ENCODE peak calls at places on chromosomes 4 and X, in ten cellular contexts. I is AG04450; Q is GM04503; W is A673; T is head of caudate nucleus; O is stimulated activated CD4-positive, alpha-beta T cell treated with anti-CD3 and anti-CD28 coated beads, Interleukin-4, amount 100 ng/mL, for 24 hours; K is T-helper 1 cell; S is cerebellum; B is activated CD8-positive, alpha-beta memory T cell treated with anti-CD3 and anti-CD28 coated beads for 24 hours; G is ACHN. A is an unnamed sample.
A peak's percentile ranks its signal among the peaks of the same experiment; 100 is the strongest.

GRCh38 chr4:13298655-13299054 is 185.5 kb downstream of the RAB28 start:
- DNase-seq in G (no peak), B (no peak), Q (no peak), W (no peak), I (peak; percentile 6), K (no peak), T (no peak), O (no peak), S (no peak), A (no peak)

GRCh38 chr4:106315476-106315967 is 487 bp downstream of the TBCK start:
- DNase-seq in B (no peak), Q (no peak), O (peak; percentile 66), T (no peak), K (no peak), I (no peak), S (no peak), G (peak; percentile 68), W (peak; percentile 23), A (no peak)

GRCh38 chr4:4260185-4260751 is 12.2 kb upstream of the TMEM128 start:
- DNase-seq in Q (no peak), S (no peak), T (no peak), K (no peak), O (no peak), W (peak; percentile 68), I (no peak), G (peak; percentile 59), B (no peak), A (no peak)

GRCh38 chrX:118348186-118348810 is 2.4 kb downstream of the WDR44 start:
- DNase-seq in W (no peak), S (no peak), Q (no peak), G (no peak), K (no peak), T (no peak), B (no peak), O (no peak), I (no peak), A (no peak)

GRCh38 chrX:86148024-86148511 is at the start of gene DACH2:
- DNase-seq in T (peak; percentile 72), I (peak; percentile 24), W (peak; percentile 63), S (peak; percentile 10), G (no peak), B (peak; percentile 67), O (peak; percentile 13), K (peak; percentile 14), Q (no peak), A (peak; percentile 90)

GRCh38 chr4:35229021-35229420 is 1015.3 kb downstream of the ARAP2 start:
- DNase-seq in B (no peak), I (no peak), G (no peak), O (no peak), W (no peak), K (no peak), Q (no peak), T (no peak), S (no peak), A (no peak)

GRCh38 chr4:109931318-109931717 is 18.6 kb downstream of the EGF start:
- DNase-seq in I (no peak), T (no peak), K (no peak), G (no peak), W (no peak), O (no peak), Q (no peak), B (no peak), S (no peak), A (no peak)

GRCh38 chr4:123158576-123158975 is 236.2 kb upstream of the NUDT6 start:
- DNase-seq in S (no peak), B (no peak), T (no peak), W (no peak), K (no peak), O (no peak), G (no peak), Q (no peak), I (no peak), A (no peak)

GRCh38 chrX:96182366-96182765 is 502.3 kb upstream of the DIAPH2 start:
- DNase-seq in B (no peak), Q (no peak), T (no peak), G (peak; percentile 11), O (no peak), S (no peak), I (peak; percentile 1), K (no peak), W (peak; percentile 70), A (peak; percentile 42)

GRCh38 chrX:110954428-110954827 is 141.6 kb upstream of the PAK3 start:
- DNase-seq in O (no peak), K (no peak), T (no peak), B (no peak), S (no peak), Q (no peak), W (no peak), G (no peak), I (no peak), A (no peak)

GRCh38 chrX:42678133-42678532 is 99.8 kb downstream of the PPP1R2C start:
- DNase-seq in I (no peak), S (no peak), G (peak; percentile 0), T (no peak), O (no peak), W (peak; percentile 33), B (no peak), Q (no peak), K (no peak), A (peak; percentile 84)

GRCh38 chrX:148536961-148537360 is 36.5 kb downstream of the AFF2 start:
- DNase-seq in S (no peak), W (no peak), Q (no peak), I (no peak), B (no peak), K (no peak), G (no peak), T (no peak), O (no peak), A (no peak)

GRCh38 chr4:32697281-32697814 is 1977.2 kb downstream of the PCDH7 start:
- DNase-seq in O (no peak), K (no peak), I (no peak), T (no peak), Q (no peak), S (no peak), W (no peak), G (no peak), B (no peak), A (no peak)

GRCh38 chr4:74967324-74967723 is 34.4 kb downstream of the PARM1 start:
- DNase-seq in K (no peak), T (no peak), W (no peak), O (no peak), B (no peak), Q (no peak), I (no peak), G (no peak), S (no peak), A (no peak)

GRCh38 chr4:42643685-42644084 is 13.2 kb downstream of the ATP8A1 start:
- DNase-seq in W (no peak), B (no peak), K (no peak), Q (no peak), I (no peak), S (no peak), G (no peak), T (no peak), O (no peak), A (no peak)

GRCh38 chr4:184807797-184808718 is 17.7 kb downstream of the ACSL1 start:
- DNase-seq in K (no peak), W (no peak), Q (no peak), I (peak; percentile 66), B (no peak), O (no peak), T (peak; percentile 88), S (no peak), G (no peak), A (peak; percentile 52)

GRCh38 chr4:1419708-1420107 is 13.5 kb upstream of the NKX1-1 start:
- DNase-seq in B (no peak), T (peak; percentile 1), I (no peak), Q (no peak), O (no peak), W (no peak), K (no peak), G (no peak), S (no peak), A (no peak)

GRCh38 chr4:16627999-16628398 is 270.4 kb downstream of the LDB2 start:
- DNase-seq in Q (peak; percentile 93), W (no peak), I (peak; percentile 82), G (no peak), B (no peak), T (no peak), S (no peak), K (no peak), O (no peak), A (peak; percentile 94)

GRCh38 chrX:110284159-110284558 is 33.7 kb downstream of the AMMECR1 start:
- DNase-seq in S (no peak), K (no peak), W (no peak), T (no peak), O (no peak), B (no peak), Q (peak; percentile 86), I (peak; percentile 45), G (peak; percentile 76), A (peak; percentile 78)

GRCh38 chr4:1599491-1600210 is 84.5 kb downstream of the FAM53A start:
- DNase-seq in G (no peak), K (no peak), W (no peak), B (no peak), Q (no peak), T (no peak), O (no peak), S (no peak), I (no peak), A (no peak)

GRCh38 chr4:173835863-173836262 is 305.8 kb upstream of the HAND2 start:
- DNase-seq in G (no peak), B (no peak), Q (no peak), O (no peak), I (peak; percentile 24), K (no peak), S (no peak), T (no peak), W (peak; percentile 51), A (peak; percentile 74)

GRCh38 chrX:109384569-109385174 is 97.2 kb downstream of the GUCY2F start:
- DNase-seq in G (peak; percentile 14), Q (no peak), T (no peak), K (no peak), S (no peak), W (peak; percentile 40), I (no peak), O (no peak), B (no peak), A (peak; percentile 61)

GRCh38 chrX:45830343-45830742 is 629.7 kb upstream of the DIPK2B start:
- DNase-seq in W (no peak), I (no peak), S (no peak), G (no peak), Q (no peak), B (no peak), K (no peak), O (no peak), T (no peak), A (no peak)

GRCh38 chr4:76342191-76342590 is 35.7 kb downstream of the STBD1 start:
- DNase-seq in B (no peak), Q (no peak), G (peak; percentile 21), S (no peak), O (no peak), T (no peak), I (no peak), W (no peak), K (no peak), A (no peak)

GRCh38 chrX:65273152-65273551 is 261.4 kb downstream of the LAS1L start:
- DNase-seq in S (no peak), O (no peak), I (no peak), G (no peak), Q (no peak), W (no peak), B (no peak), T (no peak), K (no peak), A (no peak)

GRCh38 chr4:154822775-154823174 is 41.7 kb downstream of the RBM46 start:
- DNase-seq in B (no peak), O (no peak), Q (peak; percentile 59), S (no peak), W (no peak), G (no peak), T (no peak), K (no peak), I (peak; percentile 32), A (peak; percentile 59)

GRCh38 chr4:110653602-110654253 is 30.9 kb upstream of the PITX2 start:
- DNase-seq in S (no peak), B (no peak), K (no peak), O (no peak), Q (no peak), T (no peak), G (no peak), W (no peak), I (no peak), A (no peak)

GRCh38 chrX:20221902-20222301 is 44.8 kb downstream of the RPS6KA3 start:
- DNase-seq in I (no peak), W (peak; percentile 3), K (no peak), Q (no peak), G (no peak), T (no peak), O (no peak), S (no peak), B (no peak), A (no peak)